ENCODE peak calls at places on chromosomes 16 and 17, in five cellular contexts. One of them, this sample, is unnamed.

GRCh38 chr17:72870437-72870985 is 222.0 kb downstream of the SLC39A11 start:
- DNase-seq in AG09319: no peak
- DNase-seq in NCI-H1092 treated with DMSO at 0.1 percent for 48 hours: no peak
- DNase-seq in GF-D8: no peak
- DNase-seq in C1 segment of cervical spinal cord: no peak
- DNase-seq in this sample: no peak

GRCh38 chr17:29713626-29714025 is 90.9 kb upstream of the CORO6 start:
- DNase-seq in AG09319: no peak
- DNase-seq in C1 segment of cervical spinal cord: no peak
- DNase-seq in NCI-H1092 treated with DMSO at 0.1 percent for 48 hours: no peak
- DNase-seq in GF-D8: no peak
- DNase-seq in this sample: no peak

GRCh38 chr16:3161235-3162018 is 26.6 kb upstream of the OR1F1 start:
- DNase-seq in GF-D8: no peak
- DNase-seq in C1 segment of cervical spinal cord: no peak
- DNase-seq in NCI-H1092 treated with DMSO at 0.1 percent for 48 hours: no peak
- DNase-seq in AG09319: no peak
- DNase-seq in this sample: no peak

GRCh38 chr17:1037238-1037879 is 40.4 kb downstream of the TIMM22 start:
- DNase-seq in GF-D8: no peak
- DNase-seq in NCI-H1092 treated with DMSO at 0.1 percent for 48 hours: no peak
- DNase-seq in C1 segment of cervical spinal cord: no peak
- DNase-seq in AG09319: no peak
- DNase-seq in this sample: no peak

GRCh38 chr16:2287916-2288547 is 20.1 kb upstream of the RNPS1 start:
- DNase-seq in NCI-H1092 treated with DMSO at 0.1 percent for 48 hours: no peak
- DNase-seq in GF-D8: no peak
- DNase-seq in AG09319: no peak
- DNase-seq in C1 segment of cervical spinal cord: no peak
- DNase-seq in this sample: no peak

GRCh38 chr17:27776882-27777624 is 23.3 kb downstream of the NOS2 start:
- DNase-seq in C1 segment of cervical spinal cord: no peak
- DNase-seq in GF-D8: no peak
- DNase-seq in AG09319: no peak
- DNase-seq in NCI-H1092 treated with DMSO at 0.1 percent for 48 hours: no peak
- DNase-seq in this sample: no peak

GRCh38 chr17:19317359-19318095 is 45.0 kb downstream of the B9D1 start:
- DNase-seq in AG09319: peak; percentile 11
- DNase-seq in C1 segment of cervical spinal cord: peak; percentile 92
- DNase-seq in NCI-H1092 treated with DMSO at 0.1 percent for 48 hours: no peak
- DNase-seq in GF-D8: no peak
- DNase-seq in this sample: no peak

GRCh38 chr17:47665655-47666054 is 15.9 kb downstream of the KPNB1 start:
- DNase-seq in GF-D8: peak; percentile 52
- DNase-seq in AG09319: peak; percentile 54
- DNase-seq in NCI-H1092 treated with DMSO at 0.1 percent for 48 hours: no peak
- DNase-seq in C1 segment of cervical spinal cord: no peak
- DNase-seq in this sample: no peak

GRCh38 chr17:61235001-61235820 is 164.4 kb upstream of the TBX2 start:
- DNase-seq in GF-D8: no peak
- DNase-seq in AG09319: no peak
- DNase-seq in NCI-H1092 treated with DMSO at 0.1 percent for 48 hours: no peak
- DNase-seq in C1 segment of cervical spinal cord: no peak
- DNase-seq in this sample: no peak

GRCh38 chr16:78503501-78504110 is 404.2 kb downstream of the WWOX start:
- DNase-seq in NCI-H1092 treated with DMSO at 0.1 percent for 48 hours: peak; percentile 71
- DNase-seq in C1 segment of cervical spinal cord: no peak
- DNase-seq in GF-D8: no peak
- DNase-seq in AG09319: peak; percentile 3
- DNase-seq in this sample: no peak

GRCh38 chr17:29109477-29110371 is 66.8 kb downstream of the PIPOX start:
- DNase-seq in AG09319: no peak
- DNase-seq in C1 segment of cervical spinal cord: no peak
- DNase-seq in GF-D8: no peak
- DNase-seq in NCI-H1092 treated with DMSO at 0.1 percent for 48 hours: no peak
- DNase-seq in this sample: no peak

GRCh38 chr17:50519141-50519834 is 11.0 kb downstream of the MYCBPAP start:
- DNase-seq in GF-D8: no peak
- DNase-seq in NCI-H1092 treated with DMSO at 0.1 percent for 48 hours: no peak
- DNase-seq in AG09319: no peak
- DNase-seq in C1 segment of cervical spinal cord: no peak
- DNase-seq in this sample: no peak

GRCh38 chr17:34409352-34409751 is 46.3 kb upstream of the CCL1 start:
- DNase-seq in AG09319: no peak
- DNase-seq in C1 segment of cervical spinal cord: no peak
- DNase-seq in NCI-H1092 treated with DMSO at 0.1 percent for 48 hours: no peak
- DNase-seq in GF-D8: no peak
- DNase-seq in this sample: no peak

GRCh38 chr16:4049031-4049430 is 67.2 kb downstream of the ADCY9 start:
- DNase-seq in AG09319: no peak
- DNase-seq in GF-D8: no peak
- DNase-seq in NCI-H1092 treated with DMSO at 0.1 percent for 48 hours: no peak
- DNase-seq in C1 segment of cervical spinal cord: no peak
- DNase-seq in this sample: no peak

GRCh38 chr16:8173111-8173644 is 417.1 kb downstream of the TMEM114 start:
- DNase-seq in C1 segment of cervical spinal cord: peak; percentile 1
- DNase-seq in GF-D8: peak; percentile 21
- DNase-seq in NCI-H1092 treated with DMSO at 0.1 percent for 48 hours: peak; percentile 74
- DNase-seq in AG09319: no peak
- DNase-seq in this sample: peak; percentile 48

GRCh38 chr17:7294614-7295153 is at the start of gene YBX2:
- DNase-seq in GF-D8: peak; percentile 61
- DNase-seq in NCI-H1092 treated with DMSO at 0.1 percent for 48 hours: peak; percentile 77
- DNase-seq in C1 segment of cervical spinal cord: no peak
- DNase-seq in AG09319: no peak
- DNase-seq in this sample: peak; percentile 59

GRCh38 chr16:56606071-56606687 is 2.2 kb upstream of the MT2A start:
- DNase-seq in C1 segment of cervical spinal cord: peak; percentile 27
- DNase-seq in AG09319: no peak
- DNase-seq in GF-D8: no peak
- DNase-seq in NCI-H1092 treated with DMSO at 0.1 percent for 48 hours: peak; percentile 56
- DNase-seq in this sample: no peak

GRCh38 chr17:42775534-42776098 is 2.4 kb downstream of the VPS25 start:
- DNase-seq in NCI-H1092 treated with DMSO at 0.1 percent for 48 hours: no peak
- DNase-seq in AG09319: no peak
- DNase-seq in GF-D8: no peak
- DNase-seq in C1 segment of cervical spinal cord: no peak
- DNase-seq in this sample: no peak

GRCh38 chr16:5062790-5063765 is 2.7 kb downstream of the C16orf89 start:
- DNase-seq in C1 segment of cervical spinal cord: no peak
- DNase-seq in AG09319: no peak
- DNase-seq in NCI-H1092 treated with DMSO at 0.1 percent for 48 hours: no peak
- DNase-seq in GF-D8: no peak
- DNase-seq in this sample: no peak

GRCh38 chr16:66521951-66522771 is 27.8 kb downstream of the TK2 start:
- DNase-seq in GF-D8: peak; percentile 90
- DNase-seq in C1 segment of cervical spinal cord: no peak
- DNase-seq in NCI-H1092 treated with DMSO at 0.1 percent for 48 hours: no peak
- DNase-seq in AG09319: no peak
- DNase-seq in this sample: no peak

GRCh38 chr16:1613728-1614225 is 1.6 kb downstream of the CRAMP1 start:
- DNase-seq in C1 segment of cervical spinal cord: no peak
- DNase-seq in AG09319: no peak
- DNase-seq in GF-D8: no peak
- DNase-seq in NCI-H1092 treated with DMSO at 0.1 percent for 48 hours: no peak
- DNase-seq in this sample: no peak

GRCh38 chr17:59440757-59441458 is 109.5 kb downstream of the YPEL2 start:
- DNase-seq in C1 segment of cervical spinal cord: peak; percentile 56
- DNase-seq in NCI-H1092 treated with DMSO at 0.1 percent for 48 hours: peak; percentile 85
- DNase-seq in AG09319: peak; percentile 76
- DNase-seq in GF-D8: peak; percentile 59
- DNase-seq in this sample: peak; percentile 76

GRCh38 chr17:21014498-21014897 is 28.3 kb downstream of the USP22 start:
- DNase-seq in C1 segment of cervical spinal cord: no peak
- DNase-seq in NCI-H1092 treated with DMSO at 0.1 percent for 48 hours: no peak
- DNase-seq in GF-D8: no peak
- DNase-seq in AG09319: no peak
- DNase-seq in this sample: no peak

GRCh38 chr17:77802811-77803220 is 155.7 kb upstream of the TNRC6C start:
- DNase-seq in C1 segment of cervical spinal cord: no peak
- DNase-seq in NCI-H1092 treated with DMSO at 0.1 percent for 48 hours: peak; percentile 88
- DNase-seq in AG09319: no peak
- DNase-seq in GF-D8: no peak
- DNase-seq in this sample: peak; percentile 87

GRCh38 chr17:7922499-7923289 is 6.6 kb upstream of the RNF227 start:
- DNase-seq in AG09319: peak; percentile 41
- DNase-seq in NCI-H1092 treated with DMSO at 0.1 percent for 48 hours: no peak
- DNase-seq in C1 segment of cervical spinal cord: peak; percentile 59
- DNase-seq in GF-D8: no peak
- DNase-seq in this sample: no peak

GRCh38 chr17:1108810-1109605 is 70.8 kb downstream of the ABR start:
- DNase-seq in NCI-H1092 treated with DMSO at 0.1 percent for 48 hours: peak; percentile 37
- DNase-seq in C1 segment of cervical spinal cord: no peak
- DNase-seq in GF-D8: no peak
- DNase-seq in AG09319: no peak
- DNase-seq in this sample: no peak

GRCh38 chr17:50882851-50883250 is 16.7 kb upstream of the TOB1 start:
- DNase-seq in AG09319: no peak
- DNase-seq in C1 segment of cervical spinal cord: no peak
- DNase-seq in GF-D8: no peak
- DNase-seq in NCI-H1092 treated with DMSO at 0.1 percent for 48 hours: no peak
- DNase-seq in this sample: no peak

GRCh38 chr17:83200746-83201145 is 121.3 kb downstream of the METRNL start:
- DNase-seq in NCI-H1092 treated with DMSO at 0.1 percent for 48 hours: no peak
- DNase-seq in C1 segment of cervical spinal cord: no peak
- DNase-seq in GF-D8: no peak
- DNase-seq in AG09319: no peak
- DNase-seq in this sample: no peak

GRCh38 chr16:67926181-67926742 is 5.4 kb downstream of the CTRL start:
- DNase-seq in C1 segment of cervical spinal cord: no peak
- DNase-seq in AG09319: no peak
- DNase-seq in NCI-H1092 treated with DMSO at 0.1 percent for 48 hours: peak; percentile 97
- DNase-seq in GF-D8: no peak
- DNase-seq in this sample: peak; percentile 96

GRCh38 chr17:50863221-50863843 is 2.8 kb downstream of the TOB1 start:
- DNase-seq in NCI-H1092 treated with DMSO at 0.1 percent for 48 hours: peak; percentile 15
- DNase-seq in C1 segment of cervical spinal cord: peak; percentile 80
- DNase-seq in GF-D8: no peak
- DNase-seq in AG09319: no peak
- DNase-seq in this sample: no peak

GRCh38 chr17:63974594-63975192 is 2.0 kb upstream of the SCN4A start:
- DNase-seq in C1 segment of cervical spinal cord: no peak
- DNase-seq in GF-D8: no peak
- DNase-seq in AG09319: no peak
- DNase-seq in NCI-H1092 treated with DMSO at 0.1 percent for 48 hours: no peak
- DNase-seq in this sample: no peak

GRCh38 chr16:85755929-85756768 is 5.3 kb upstream of the C16orf74 start:
- DNase-seq in GF-D8: no peak
- DNase-seq in NCI-H1092 treated with DMSO at 0.1 percent for 48 hours: no peak
- DNase-seq in C1 segment of cervical spinal cord: no peak
- DNase-seq in AG09319: no peak
- DNase-seq in this sample: no peak

GRCh38 chr17:15134363-15134762 is 130.8 kb downstream of the PMP22 start:
- DNase-seq in GF-D8: no peak
- DNase-seq in C1 segment of cervical spinal cord: no peak
- DNase-seq in NCI-H1092 treated with DMSO at 0.1 percent for 48 hours: no peak
- DNase-seq in AG09319: no peak
- DNase-seq in this sample: no peak

GRCh38 chr17:65855245-65855644 is 293.8 kb upstream of the AXIN2 start:
- DNase-seq in GF-D8: no peak
- DNase-seq in NCI-H1092 treated with DMSO at 0.1 percent for 48 hours: no peak
- DNase-seq in C1 segment of cervical spinal cord: no peak
- DNase-seq in AG09319: no peak
- DNase-seq in this sample: no peak

GRCh38 chr17:43740541-43740940 is 18.1 kb downstream of the SOST start:
- DNase-seq in NCI-H1092 treated with DMSO at 0.1 percent for 48 hours: no peak
- DNase-seq in C1 segment of cervical spinal cord: no peak
- DNase-seq in GF-D8: no peak
- DNase-seq in AG09319: no peak
- DNase-seq in this sample: no peak

GRCh38 chr17:75872434-75873351 is 5.7 kb downstream of the TRIM47 start:
- DNase-seq in AG09319: peak; percentile 59
- DNase-seq in NCI-H1092 treated with DMSO at 0.1 percent for 48 hours: no peak
- DNase-seq in C1 segment of cervical spinal cord: peak; percentile 30
- DNase-seq in GF-D8: no peak
- DNase-seq in this sample: no peak

GRCh38 chr16:84360170-84360569 is 8.2 kb upstream of the ATP2C2 start:
- DNase-seq in GF-D8: no peak
- DNase-seq in C1 segment of cervical spinal cord: no peak
- DNase-seq in NCI-H1092 treated with DMSO at 0.1 percent for 48 hours: no peak
- DNase-seq in AG09319: no peak
- DNase-seq in this sample: no peak

This sample was measured in NCI-H2171.